ENCODE peak calls at places on chromosomes 12 and 14, in seven cellular contexts. I, Q, P, G, Y, K and D are unnamed samples.

GRCh38 chr14:74913986-74914573 is 9.0 kb downstream of the RPS6KL1 start:
- DNase-seq in I (peak; percentile 77), Q (peak; percentile 78), P (peak; percentile 59), G (peak; percentile 12), Y (no peak), K (peak; percentile 74), D (peak; percentile 73)

GRCh38 chr14:88470542-88471440 is 84.0 kb downstream of the PTPN21 start:
- DNase-seq in I (no peak), Q (no peak), P (no peak), G (no peak), Y (no peak), K (peak; percentile 54), D (no peak)

GRCh38 chr12:39010406-39010805 is 105.0 kb upstream of the CPNE8 start:
- DNase-seq in I (no peak), Q (no peak), P (no peak), G (no peak), Y (no peak), K (no peak), D (no peak)

GRCh38 chr14:93951798-93952540 is 24.4 kb downstream of the ASB2 start:
- DNase-seq in I (no peak), Q (no peak), P (no peak), G (no peak), Y (no peak), K (no peak), D (no peak)

GRCh38 chr14:63896278-63896720 is 43.5 kb downstream of the SYNE2 start:
- DNase-seq in I (peak; percentile 34), Q (no peak), P (no peak), G (peak; percentile 12), Y (no peak), K (peak; percentile 73), D (no peak)

GRCh38 chr14:69673578-69674305 is 62.3 kb downstream of the SUSD6 start:
- DNase-seq in I (no peak), Q (peak; percentile 38), P (peak; percentile 52), G (no peak), Y (peak; percentile 26), K (no peak), D (no peak)

GRCh38 chr12:100199347-100200136 is 1.1 kb upstream of the ACTR6 start:
- DNase-seq in I (peak; percentile 83), Q (peak; percentile 94), P (peak; percentile 86), G (peak; percentile 52), Y (peak; percentile 80), K (peak; percentile 71), D (peak; percentile 91)

GRCh38 chr14:95500772-95501401 is 15.6 kb downstream of the SYNE3 start:
- DNase-seq in I (no peak), Q (no peak), P (no peak), G (no peak), Y (no peak), K (peak; percentile 66), D (no peak)

GRCh38 chr14:92557544-92557912 is 43.9 kb downstream of the RIN3 start:
- DNase-seq in I (no peak), Q (no peak), P (no peak), G (no peak), Y (no peak), K (no peak), D (no peak)

GRCh38 chr12:19998968-19999792 is 369.2 kb upstream of the PDE3A start:
- DNase-seq in I (no peak), Q (no peak), P (no peak), G (no peak), Y (no peak), K (no peak), D (no peak)

GRCh38 chr14:106187176-106187670 is 660.8 kb downstream of the TMEM121 start:
- DNase-seq in I (no peak), Q (no peak), P (peak; percentile 53), G (no peak), Y (no peak), K (no peak), D (no peak)

GRCh38 chr14:103456167-103456835 is 66.3 kb downstream of the CKB start:
- DNase-seq in I (no peak), Q (no peak), P (no peak), G (no peak), Y (no peak), K (no peak), D (no peak)

GRCh38 chr12:102973583-102973982 is 16.1 kb downstream of the ASCL1 start:
- DNase-seq in I (no peak), Q (no peak), P (no peak), G (no peak), Y (no peak), K (no peak), D (no peak)

GRCh38 chr12:116861331-116861730 is 19.9 kb downstream of the HRK start:
- DNase-seq in I (peak; percentile 84), Q (no peak), P (peak; percentile 92), G (no peak), Y (peak; percentile 45), K (peak; percentile 54), D (peak; percentile 34)

GRCh38 chr12:47194501-47194900 is 114.7 kb upstream of the AMIGO2 start:
- DNase-seq in I (no peak), Q (no peak), P (no peak), G (no peak), Y (peak; percentile 19), K (no peak), D (no peak)

GRCh38 chr12:111529424-111530368 is 69.4 kb downstream of the ATXN2 start:
- DNase-seq in I (peak; percentile 78), Q (peak; percentile 84), P (peak; percentile 77), G (peak; percentile 34), Y (peak; percentile 42), K (peak; percentile 71), D (peak; percentile 66)

GRCh38 chr12:131832393-131833231 is 4.4 kb downstream of the MMP17 start:
- DNase-seq in I (peak; percentile 76), Q (no peak), P (no peak), G (no peak), Y (no peak), K (peak; percentile 51), D (no peak)
- TF ChIP-seq EZH2phosphoT487 in I (no peak), Q (no peak), P (no peak), G (no peak), Y (no peak), K (no peak), D (no peak)

GRCh38 chr12:112928978-112929377 is 9.3 kb upstream of the OAS3 start:
- DNase-seq in I (no peak), Q (peak; percentile 45), P (no peak), G (no peak), Y (no peak), K (no peak), D (no peak)

GRCh38 chr12:112927475-112927874 is 10.8 kb upstream of the OAS3 start:
- DNase-seq in I (no peak), Q (no peak), P (no peak), G (no peak), Y (no peak), K (no peak), D (no peak)

GRCh38 chr12:112929715-112930114 is 8.6 kb upstream of the OAS3 start:
- DNase-seq in I (no peak), Q (no peak), P (no peak), G (no peak), Y (no peak), K (no peak), D (no peak)

GRCh38 chr12:112927925-112928324 is 10.3 kb upstream of the OAS3 start:
- DNase-seq in I (no peak), Q (no peak), P (no peak), G (no peak), Y (no peak), K (no peak), D (no peak)

DNA sequence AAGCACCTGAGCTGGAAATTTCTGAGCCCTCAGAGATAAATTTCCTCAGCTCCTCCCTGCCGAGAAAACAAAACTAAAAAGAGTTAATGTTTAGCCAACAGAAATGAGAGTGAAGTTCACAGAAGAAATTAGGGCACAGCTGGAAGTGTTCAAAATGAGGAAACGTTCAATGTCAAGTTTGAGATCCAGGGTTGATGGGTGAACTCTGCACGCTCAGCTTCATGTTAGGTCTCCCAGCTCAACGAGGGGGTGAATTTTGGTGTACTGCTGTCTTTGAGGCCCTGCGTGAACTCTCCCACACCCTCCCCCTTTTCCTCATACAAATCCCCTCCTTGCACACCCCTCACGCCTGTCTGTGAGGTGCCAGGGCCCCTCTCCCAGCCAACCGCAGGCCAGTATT is 13.3 kb upstream of the OAS3 start:
- DNase-seq in I (no peak), Q (no peak), P (no peak), G (no peak), Y (no peak), K (no peak), D (no peak)
- H3K4me2 ChIP-seq in I (no peak overlapping the region), Q (no peak overlapping the region), P (no peak overlapping the region), G (no peak overlapping the region), Y (no peak overlapping the region), K (no peak overlapping the region), D (no peak overlapping the region)

DNA sequence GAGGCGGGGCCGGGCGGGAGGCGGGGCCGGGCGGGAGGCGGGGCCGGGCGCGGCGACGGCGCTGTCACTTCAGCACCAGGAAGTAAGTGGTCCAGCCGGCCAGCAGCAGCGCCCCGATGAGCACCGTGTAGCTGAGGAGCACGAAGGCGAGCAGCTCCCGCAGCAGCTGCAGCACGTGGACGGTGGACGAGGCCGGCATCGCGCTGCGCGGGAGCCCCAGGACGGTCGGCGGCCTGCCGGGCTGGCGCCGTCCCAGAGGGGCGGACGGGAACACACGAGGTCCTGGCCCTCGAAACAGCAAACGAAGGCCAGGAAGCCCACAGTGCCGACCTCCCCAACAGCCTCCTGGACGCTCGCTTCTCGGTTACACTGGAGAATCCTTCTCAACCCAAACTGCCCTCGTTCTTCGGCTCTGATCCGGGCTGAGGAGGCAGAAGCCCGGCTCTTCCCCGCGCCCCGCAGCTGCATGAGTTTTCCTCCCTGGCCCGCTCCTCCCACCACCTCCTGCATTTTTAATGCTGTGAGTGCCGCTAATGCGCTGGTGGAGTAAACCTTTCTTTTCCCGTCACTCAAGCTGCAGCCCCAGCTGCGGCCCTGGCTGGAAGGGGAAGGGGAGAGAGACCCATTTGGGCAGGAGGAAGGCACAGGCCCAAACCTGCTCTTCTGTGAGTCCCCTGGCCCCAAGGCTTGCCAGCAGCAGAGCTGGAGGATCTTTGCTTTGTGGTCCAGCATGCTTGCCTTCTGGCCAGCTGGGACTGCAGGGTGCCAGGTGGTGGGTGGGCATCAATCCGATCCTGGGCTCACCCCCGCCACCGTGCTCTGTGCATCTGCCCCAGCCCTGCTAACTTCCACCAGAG is 742 bp upstream of the DIABLO start:
- DNase-seq in I (no peak), Q (no peak), P (no peak), G (no peak), Y (no peak), K (no peak), D (no peak)
- TF ChIP-seq CTCF in I (no peak), Q (no peak), P (no peak), G (no peak), Y (no peak), K (no peak), D (no peak)

DNA sequence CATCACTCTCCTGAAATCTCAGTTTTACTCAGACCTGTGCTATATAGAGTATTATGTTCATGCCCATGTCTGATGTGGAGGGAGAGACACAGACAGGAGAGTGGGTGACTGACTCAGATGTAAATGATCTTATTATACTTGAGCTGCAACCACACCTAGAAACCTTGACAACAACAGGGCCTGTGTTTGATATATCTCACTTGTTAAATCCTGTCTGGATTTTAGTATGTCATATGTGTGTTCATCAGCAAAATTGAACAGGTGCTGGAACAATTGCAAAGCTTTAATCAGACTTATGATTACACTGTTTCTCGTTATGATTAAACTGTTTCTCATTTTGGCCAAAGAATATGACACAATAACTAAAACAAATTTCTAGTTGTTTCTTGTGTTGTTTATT is 37.7 kb downstream of the DIP2B start:
- DNase-seq in I (no peak), Q (no peak), P (no peak), G (peak; percentile 77), Y (no peak), K (peak; percentile 93), D (no peak)
- TF ChIP-seq EZH2phosphoT487 in I (no peak), Q (no peak), P (no peak), G (no peak), Y (no peak), K (no peak), D (no peak)